ENCODE peak calls at places on chromosomes 4 and X, in ten cellular contexts. One of them, this sample, is unnamed.

GRCh38 chrX:111095974-111096870 is at the start of gene PAK3:
- DNase-seq in astrocyte of the spinal cord: peak
- DNase-seq in ELR: peak
- DNase-seq in NCI-H345: peak
- DNase-seq in NCI-H1694: peak
- DNase-seq in G401: peak
- DNase-seq in heart left ventricle: peak
- DNase-seq in nephron progenitor cell: peak
- DNase-seq in progenitor cell of endocrine pancreas: peak
- DNase-seq in substantia nigra: no peak
- DNase-seq in this sample: peak

GRCh38 chr4:147108409-147108808 is 162.7 kb upstream of the TTC29 start:
- DNase-seq in NCI-H1694: no peak
- DNase-seq in nephron progenitor cell: no peak
- DNase-seq in G401: no peak
- DNase-seq in astrocyte of the spinal cord: no peak
- DNase-seq in progenitor cell of endocrine pancreas: no peak
- DNase-seq in heart left ventricle: no peak
- DNase-seq in ELR: no peak
- DNase-seq in NCI-H345: no peak
- DNase-seq in substantia nigra: no peak
- DNase-seq in this sample: peak

GRCh38 chr4:56976878-56977320 is 507 bp downstream of the NOA1 start:
- DNase-seq in nephron progenitor cell: peak
- DNase-seq in heart left ventricle: no peak
- DNase-seq in substantia nigra: no peak
- DNase-seq in progenitor cell of endocrine pancreas: peak
- DNase-seq in G401: peak
- DNase-seq in NCI-H345: peak
- DNase-seq in ELR: no peak
- DNase-seq in astrocyte of the spinal cord: no peak
- DNase-seq in NCI-H1694: peak
- DNase-seq in this sample: no peak

GRCh38 chr4:143558823-143559756 is 45.6 kb downstream of the SMARCA5 start:
- DNase-seq in heart left ventricle: peak
- DNase-seq in progenitor cell of endocrine pancreas: peak
- DNase-seq in G401: peak
- DNase-seq in astrocyte of the spinal cord: peak
- DNase-seq in ELR: peak
- DNase-seq in NCI-H1694: no peak
- DNase-seq in substantia nigra: no peak
- DNase-seq in NCI-H345: peak
- DNase-seq in nephron progenitor cell: peak
- DNase-seq in this sample: peak

GRCh38 chr4:8592366-8593267 is at the start of gene CPZ:
- DNase-seq in nephron progenitor cell: peak
- DNase-seq in substantia nigra: no peak
- DNase-seq in ELR: peak
- DNase-seq in astrocyte of the spinal cord: peak
- DNase-seq in progenitor cell of endocrine pancreas: no peak
- DNase-seq in G401: no peak
- DNase-seq in heart left ventricle: peak
- DNase-seq in NCI-H1694: no peak
- DNase-seq in NCI-H345: no peak
- DNase-seq in this sample: peak

GRCh38 chrX:105872921-105873320 is 50.6 kb downstream of the NRK start:
- DNase-seq in NCI-H1694: no peak
- DNase-seq in nephron progenitor cell: no peak
- DNase-seq in NCI-H345: no peak
- DNase-seq in G401: no peak
- DNase-seq in heart left ventricle: peak
- DNase-seq in substantia nigra: no peak
- DNase-seq in ELR: no peak
- DNase-seq in astrocyte of the spinal cord: peak
- DNase-seq in progenitor cell of endocrine pancreas: no peak
- DNase-seq in this sample: peak

GRCh38 chrX:55026143-55026542 is 4.6 kb downstream of the ALAS2 start:
- DNase-seq in NCI-H345: no peak
- DNase-seq in substantia nigra: no peak
- DNase-seq in astrocyte of the spinal cord: no peak
- DNase-seq in G401: no peak
- DNase-seq in ELR: no peak
- DNase-seq in NCI-H1694: no peak
- DNase-seq in progenitor cell of endocrine pancreas: no peak
- DNase-seq in heart left ventricle: no peak
- DNase-seq in nephron progenitor cell: no peak
- DNase-seq in this sample: no peak

GRCh38 chr4:87009095-87009648 is 74.4 kb downstream of the AFF1 start:
- DNase-seq in astrocyte of the spinal cord: no peak
- DNase-seq in nephron progenitor cell: no peak
- DNase-seq in NCI-H1694: no peak
- DNase-seq in heart left ventricle: no peak
- DNase-seq in G401: no peak
- DNase-seq in NCI-H345: no peak
- DNase-seq in progenitor cell of endocrine pancreas: no peak
- DNase-seq in substantia nigra: no peak
- DNase-seq in ELR: no peak
- DNase-seq in this sample: no peak

GRCh38 chr4:7815562-7815961 is 124.1 kb downstream of the AFAP1 start:
- DNase-seq in heart left ventricle: no peak
- DNase-seq in astrocyte of the spinal cord: peak
- DNase-seq in substantia nigra: no peak
- DNase-seq in G401: no peak
- DNase-seq in NCI-H345: no peak
- DNase-seq in NCI-H1694: peak
- DNase-seq in progenitor cell of endocrine pancreas: no peak
- DNase-seq in ELR: peak
- DNase-seq in nephron progenitor cell: no peak
- DNase-seq in this sample: peak

GRCh38 chrX:52504551-52504950 is 8.9 kb downstream of the XAGE1A start:
- DNase-seq in substantia nigra: no peak
- DNase-seq in NCI-H1694: no peak
- DNase-seq in nephron progenitor cell: no peak
- DNase-seq in NCI-H345: no peak
- DNase-seq in progenitor cell of endocrine pancreas: no peak
- DNase-seq in ELR: no peak
- DNase-seq in astrocyte of the spinal cord: no peak
- DNase-seq in G401: no peak
- DNase-seq in heart left ventricle: no peak
- DNase-seq in this sample: no peak

GRCh38 chr4:86496094-86497060 is 97.7 kb upstream of the PTPN13 start:
- DNase-seq in ELR: peak
- DNase-seq in NCI-H1694: peak
- DNase-seq in astrocyte of the spinal cord: peak
- DNase-seq in heart left ventricle: no peak
- DNase-seq in nephron progenitor cell: peak
- DNase-seq in progenitor cell of endocrine pancreas: no peak
- DNase-seq in G401: peak
- DNase-seq in NCI-H345: peak
- DNase-seq in substantia nigra: no peak
- DNase-seq in this sample: peak

GRCh38 chr4:1948232-1948631 is 60.5 kb downstream of the NELFA start:
- DNase-seq in ELR: no peak
- DNase-seq in nephron progenitor cell: no peak
- DNase-seq in heart left ventricle: no peak
- DNase-seq in G401: no peak
- DNase-seq in substantia nigra: no peak
- DNase-seq in astrocyte of the spinal cord: no peak
- DNase-seq in progenitor cell of endocrine pancreas: no peak
- DNase-seq in NCI-H345: no peak
- DNase-seq in NCI-H1694: no peak
- DNase-seq in this sample: no peak

GRCh38 chr4:107897823-107898222 is 33.5 kb upstream of the CYP2U1 start:
- DNase-seq in nephron progenitor cell: no peak
- DNase-seq in NCI-H1694: no peak
- DNase-seq in ELR: no peak
- DNase-seq in NCI-H345: no peak
- DNase-seq in G401: no peak
- DNase-seq in substantia nigra: no peak
- DNase-seq in astrocyte of the spinal cord: no peak
- DNase-seq in progenitor cell of endocrine pancreas: no peak
- DNase-seq in heart left ventricle: no peak
- DNase-seq in this sample: no peak

GRCh38 chr4:107314156-107314555 is 278.0 kb upstream of the DKK2 start:
- DNase-seq in astrocyte of the spinal cord: no peak
- DNase-seq in ELR: no peak
- DNase-seq in NCI-H1694: no peak
- DNase-seq in progenitor cell of endocrine pancreas: no peak
- DNase-seq in nephron progenitor cell: no peak
- DNase-seq in NCI-H345: no peak
- DNase-seq in G401: no peak
- DNase-seq in substantia nigra: no peak
- DNase-seq in heart left ventricle: no peak
- DNase-seq in this sample: no peak

GRCh38 chr4:72312032-72312650 is 256.9 kb downstream of the ADAMTS3 start:
- DNase-seq in NCI-H345: no peak
- DNase-seq in substantia nigra: peak
- DNase-seq in progenitor cell of endocrine pancreas: no peak
- DNase-seq in nephron progenitor cell: no peak
- DNase-seq in NCI-H1694: no peak
- DNase-seq in ELR: peak
- DNase-seq in astrocyte of the spinal cord: peak
- DNase-seq in G401: peak
- DNase-seq in heart left ventricle: peak
- DNase-seq in this sample: peak

GRCh38 chrX:45351478-45351877 is 150.8 kb upstream of the DIPK2B start:
- DNase-seq in substantia nigra: no peak
- DNase-seq in progenitor cell of endocrine pancreas: no peak
- DNase-seq in ELR: peak
- DNase-seq in NCI-H1694: no peak
- DNase-seq in nephron progenitor cell: no peak
- DNase-seq in G401: no peak
- DNase-seq in astrocyte of the spinal cord: peak
- DNase-seq in NCI-H345: no peak
- DNase-seq in heart left ventricle: no peak
- DNase-seq in this sample: peak

GRCh38 chr4:6561173-6561516 is 13.8 kb upstream of the MAN2B2 start:
- DNase-seq in astrocyte of the spinal cord: no peak
- DNase-seq in G401: no peak
- DNase-seq in NCI-H1694: no peak
- DNase-seq in substantia nigra: no peak
- DNase-seq in heart left ventricle: peak
- DNase-seq in progenitor cell of endocrine pancreas: no peak
- DNase-seq in nephron progenitor cell: no peak
- DNase-seq in NCI-H345: no peak
- DNase-seq in ELR: peak
- DNase-seq in this sample: no peak

GRCh38 chrX:31845003-31845402 is 773.2 kb upstream of the FTHL17 start:
- DNase-seq in nephron progenitor cell: no peak
- DNase-seq in progenitor cell of endocrine pancreas: no peak
- DNase-seq in NCI-H345: no peak
- DNase-seq in heart left ventricle: no peak
- DNase-seq in NCI-H1694: no peak
- DNase-seq in substantia nigra: no peak
- DNase-seq in ELR: no peak
- DNase-seq in astrocyte of the spinal cord: no peak
- DNase-seq in G401: no peak
- DNase-seq in this sample: peak

GRCh38 chr4:36198861-36199260 is 45.5 kb downstream of the ARAP2 start:
- DNase-seq in nephron progenitor cell: no peak
- DNase-seq in substantia nigra: no peak
- DNase-seq in heart left ventricle: no peak
- DNase-seq in progenitor cell of endocrine pancreas: no peak
- DNase-seq in astrocyte of the spinal cord: no peak
- DNase-seq in NCI-H1694: no peak
- DNase-seq in NCI-H345: no peak
- DNase-seq in G401: no peak
- DNase-seq in ELR: no peak
- DNase-seq in this sample: no peak

GRCh38 chr4:1599491-1600210 is 84.5 kb downstream of the FAM53A start:
- DNase-seq in substantia nigra: no peak
- DNase-seq in heart left ventricle: peak
- DNase-seq in nephron progenitor cell: no peak
- DNase-seq in NCI-H345: no peak
- DNase-seq in ELR: no peak
- DNase-seq in progenitor cell of endocrine pancreas: no peak
- DNase-seq in astrocyte of the spinal cord: no peak
- DNase-seq in NCI-H1694: no peak
- DNase-seq in G401: no peak
- DNase-seq in this sample: no peak

GRCh38 chr4:7156273-7157139 is 35.8 kb upstream of the SORCS2 start:
- DNase-seq in ELR: peak
- DNase-seq in astrocyte of the spinal cord: no peak
- DNase-seq in progenitor cell of endocrine pancreas: no peak
- DNase-seq in NCI-H1694: no peak
- DNase-seq in substantia nigra: no peak
- DNase-seq in heart left ventricle: peak
- DNase-seq in G401: peak
- DNase-seq in nephron progenitor cell: peak
- DNase-seq in NCI-H345: no peak
- DNase-seq in this sample: no peak

GRCh38 chrX:42746606-42747005 is 31.4 kb downstream of the PPP1R2C start:
- DNase-seq in astrocyte of the spinal cord: peak
- DNase-seq in substantia nigra: no peak
- DNase-seq in nephron progenitor cell: no peak
- DNase-seq in NCI-H345: no peak
- DNase-seq in ELR: no peak
- DNase-seq in G401: no peak
- DNase-seq in heart left ventricle: no peak
- DNase-seq in NCI-H1694: no peak
- DNase-seq in progenitor cell of endocrine pancreas: no peak
- DNase-seq in this sample: peak

GRCh38 chr4:150501019-150501727 is 80.8 kb upstream of the MAB21L2 start:
- DNase-seq in nephron progenitor cell: no peak
- DNase-seq in NCI-H345: no peak
- DNase-seq in progenitor cell of endocrine pancreas: no peak
- DNase-seq in ELR: peak
- DNase-seq in astrocyte of the spinal cord: peak
- DNase-seq in substantia nigra: no peak
- DNase-seq in heart left ventricle: no peak
- DNase-seq in NCI-H1694: no peak
- DNase-seq in G401: no peak
- DNase-seq in this sample: peak

GRCh38 chrX:43655961-43656494 is at the start of gene MAOA:
- DNase-seq in substantia nigra: peak
- DNase-seq in ELR: no peak
- DNase-seq in G401: peak
- DNase-seq in NCI-H345: peak
- DNase-seq in heart left ventricle: peak
- DNase-seq in nephron progenitor cell: peak
- DNase-seq in astrocyte of the spinal cord: no peak
- DNase-seq in NCI-H1694: no peak
- DNase-seq in progenitor cell of endocrine pancreas: no peak
- DNase-seq in this sample: no peak